ENCODE peak calls at places on chromosomes 3 and 15, in six cellular contexts. One of them, this sample, is unnamed.

GRCh38 chr3:105775368-105775767 is 93.4 kb downstream of the CBLB start:
- DNase-seq in adrenal gland: no peak
- DNase-seq in PC-9: no peak
- DNase-seq in tibial artery: no peak
- DNase-seq in heart right ventricle: no peak
- DNase-seq in upper lobe of left lung: no peak
- DNase-seq in this sample: no peak

GRCh38 chr3:127889976-127890650 is 24.9 kb upstream of the KBTBD12 start:
- DNase-seq in adrenal gland: no peak
- DNase-seq in PC-9: no peak
- DNase-seq in tibial artery: no peak
- DNase-seq in heart right ventricle: no peak
- DNase-seq in upper lobe of left lung: no peak
- DNase-seq in this sample: no peak

GRCh38 chr3:64254443-64254842 is 29.2 kb upstream of the PRICKLE2 start:
- DNase-seq in adrenal gland: no peak
- DNase-seq in PC-9: no peak
- DNase-seq in tibial artery: no peak
- DNase-seq in heart right ventricle: no peak
- DNase-seq in upper lobe of left lung: no peak
- DNase-seq in this sample: no peak

GRCh38 chr3:100106531-100107155 is 7.7 kb downstream of the FILIP1L start:
- DNase-seq in adrenal gland: no peak
- DNase-seq in PC-9: no peak
- DNase-seq in tibial artery: no peak
- DNase-seq in heart right ventricle: no peak
- DNase-seq in upper lobe of left lung: no peak
- DNase-seq in this sample: no peak

GRCh38 chr3:36786921-36787890 is 22.9 kb upstream of the DCLK3 start:
- DNase-seq in adrenal gland: no peak
- DNase-seq in PC-9: no peak
- DNase-seq in tibial artery: peak; percentile 33
- DNase-seq in heart right ventricle: no peak
- DNase-seq in upper lobe of left lung: no peak
- DNase-seq in this sample: no peak

GRCh38 chr3:141656771-141657170 is 81.3 kb upstream of the RNF7 start:
- DNase-seq in adrenal gland: no peak
- DNase-seq in PC-9: no peak
- DNase-seq in tibial artery: no peak
- DNase-seq in heart right ventricle: no peak
- DNase-seq in upper lobe of left lung: no peak
- DNase-seq in this sample: no peak

GRCh38 chr15:26665950-26666921 is 106.6 kb downstream of the GABRB3 start:
- DNase-seq in adrenal gland: no peak
- DNase-seq in PC-9: peak; percentile 1
- DNase-seq in tibial artery: no peak
- DNase-seq in heart right ventricle: no peak
- DNase-seq in upper lobe of left lung: peak; percentile 3
- DNase-seq in this sample: no peak

GRCh38 chr3:94024385-94024784 is 4.0 kb downstream of the STX19 start:
- DNase-seq in adrenal gland: no peak
- DNase-seq in PC-9: no peak
- DNase-seq in tibial artery: no peak
- DNase-seq in heart right ventricle: no peak
- DNase-seq in upper lobe of left lung: no peak
- DNase-seq in this sample: no peak

GRCh38 chr15:50997371-50998051 is 89.0 kb downstream of the AP4E1 start:
- DNase-seq in adrenal gland: no peak
- DNase-seq in PC-9: no peak
- DNase-seq in tibial artery: no peak
- DNase-seq in heart right ventricle: no peak
- DNase-seq in upper lobe of left lung: no peak
- DNase-seq in this sample: no peak

GRCh38 chr3:59512066-59512465 is 462.2 kb upstream of the CFAP20DC start:
- DNase-seq in adrenal gland: no peak
- DNase-seq in PC-9: no peak
- DNase-seq in tibial artery: no peak
- DNase-seq in heart right ventricle: no peak
- DNase-seq in upper lobe of left lung: no peak
- DNase-seq in this sample: no peak

GRCh38 chr3:61865466-61865865 is 304.1 kb downstream of the PTPRG start:
- DNase-seq in adrenal gland: no peak
- DNase-seq in PC-9: no peak
- DNase-seq in tibial artery: no peak
- DNase-seq in heart right ventricle: no peak
- DNase-seq in upper lobe of left lung: no peak
- DNase-seq in this sample: no peak

GRCh38 chr3:114274929-114275328 is 18.9 kb upstream of the TIGIT start:
- DNase-seq in adrenal gland: no peak
- DNase-seq in PC-9: no peak
- DNase-seq in tibial artery: no peak
- DNase-seq in heart right ventricle: no peak
- DNase-seq in upper lobe of left lung: no peak
- DNase-seq in this sample: no peak

GRCh38 chr15:101348643-101349496 is 53.8 kb upstream of the SNRPA1 start:
- DNase-seq in adrenal gland: no peak
- DNase-seq in PC-9: peak; percentile 82
- DNase-seq in tibial artery: no peak
- DNase-seq in heart right ventricle: no peak
- DNase-seq in upper lobe of left lung: no peak
- DNase-seq in this sample: no peak

GRCh38 chr3:126211569-126211968 is 31.2 kb upstream of the ALDH1L1 start:
- DNase-seq in adrenal gland: no peak
- DNase-seq in PC-9: peak; percentile 83
- DNase-seq in tibial artery: no peak
- DNase-seq in heart right ventricle: no peak
- DNase-seq in upper lobe of left lung: no peak
- DNase-seq in this sample: no peak

GRCh38 chr3:126982125-126982521 is 792 bp upstream of the PLXNA1 start:
- DNase-seq in adrenal gland: no peak
- DNase-seq in PC-9: no peak
- DNase-seq in tibial artery: no peak
- DNase-seq in heart right ventricle: no peak
- DNase-seq in upper lobe of left lung: no peak
- DNase-seq in this sample: peak; percentile 83

GRCh38 chr3:134392336-134392983 is 18.2 kb upstream of the AMOTL2 start:
- DNase-seq in adrenal gland: peak; percentile 59
- DNase-seq in PC-9: no peak
- DNase-seq in tibial artery: peak; percentile 73
- DNase-seq in heart right ventricle: peak; percentile 68
- DNase-seq in upper lobe of left lung: no peak
- DNase-seq in this sample: no peak

GRCh38 chr3:50050361-50050760 is 38.4 kb upstream of the RBM5 start:
- DNase-seq in adrenal gland: no peak
- DNase-seq in PC-9: no peak
- DNase-seq in tibial artery: no peak
- DNase-seq in heart right ventricle: no peak
- DNase-seq in upper lobe of left lung: no peak
- DNase-seq in this sample: no peak

GRCh38 chr3:47441796-47442551 is 33.8 kb downstream of the SCAP start:
- DNase-seq in adrenal gland: peak; percentile 84
- DNase-seq in PC-9: no peak
- DNase-seq in tibial artery: no peak
- DNase-seq in heart right ventricle: no peak
- DNase-seq in upper lobe of left lung: no peak
- DNase-seq in this sample: no peak

GRCh38 chr15:74320358-74321247 is 46.8 kb downstream of the CYP11A1 start:
- DNase-seq in adrenal gland: peak; percentile 69
- DNase-seq in PC-9: no peak
- DNase-seq in tibial artery: peak; percentile 62
- DNase-seq in heart right ventricle: peak; percentile 67
- DNase-seq in upper lobe of left lung: no peak
- DNase-seq in this sample: peak; percentile 62

GRCh38 chr3:120341658-120342346 is 7.4 kb downstream of the LRRC58 start:
- DNase-seq in adrenal gland: no peak
- DNase-seq in PC-9: no peak
- DNase-seq in tibial artery: no peak
- DNase-seq in heart right ventricle: no peak
- DNase-seq in upper lobe of left lung: peak; percentile 50
- DNase-seq in this sample: no peak

GRCh38 chr3:43531835-43532234 is 90.0 kb downstream of the ANO10 start:
- DNase-seq in adrenal gland: no peak
- DNase-seq in PC-9: no peak
- DNase-seq in tibial artery: no peak
- DNase-seq in heart right ventricle: no peak
- DNase-seq in upper lobe of left lung: peak; percentile 3
- DNase-seq in this sample: no peak

GRCh38 chr3:164250923-164251322 is 827.4 kb downstream of the SI start:
- DNase-seq in adrenal gland: no peak
- DNase-seq in PC-9: no peak
- DNase-seq in tibial artery: no peak
- DNase-seq in heart right ventricle: no peak
- DNase-seq in upper lobe of left lung: no peak
- DNase-seq in this sample: no peak

GRCh38 chr3:45479627-45480026 is 91.3 kb downstream of the LARS2 start:
- DNase-seq in adrenal gland: no peak
- DNase-seq in PC-9: peak; percentile 51
- DNase-seq in tibial artery: no peak
- DNase-seq in heart right ventricle: no peak
- DNase-seq in upper lobe of left lung: no peak
- DNase-seq in this sample: no peak

GRCh38 chr3:171132873-171133272 is 106.4 kb upstream of the SLC2A2 start:
- DNase-seq in adrenal gland: no peak
- DNase-seq in PC-9: no peak
- DNase-seq in tibial artery: no peak
- DNase-seq in heart right ventricle: no peak
- DNase-seq in upper lobe of left lung: no peak
- DNase-seq in this sample: no peak

GRCh38 chr15:32898991-32899613 is 181.3 kb downstream of the GREM1 start:
- DNase-seq in adrenal gland: no peak
- DNase-seq in PC-9: no peak
- DNase-seq in tibial artery: no peak
- DNase-seq in heart right ventricle: no peak
- DNase-seq in upper lobe of left lung: no peak
- DNase-seq in this sample: no peak

DNA sequence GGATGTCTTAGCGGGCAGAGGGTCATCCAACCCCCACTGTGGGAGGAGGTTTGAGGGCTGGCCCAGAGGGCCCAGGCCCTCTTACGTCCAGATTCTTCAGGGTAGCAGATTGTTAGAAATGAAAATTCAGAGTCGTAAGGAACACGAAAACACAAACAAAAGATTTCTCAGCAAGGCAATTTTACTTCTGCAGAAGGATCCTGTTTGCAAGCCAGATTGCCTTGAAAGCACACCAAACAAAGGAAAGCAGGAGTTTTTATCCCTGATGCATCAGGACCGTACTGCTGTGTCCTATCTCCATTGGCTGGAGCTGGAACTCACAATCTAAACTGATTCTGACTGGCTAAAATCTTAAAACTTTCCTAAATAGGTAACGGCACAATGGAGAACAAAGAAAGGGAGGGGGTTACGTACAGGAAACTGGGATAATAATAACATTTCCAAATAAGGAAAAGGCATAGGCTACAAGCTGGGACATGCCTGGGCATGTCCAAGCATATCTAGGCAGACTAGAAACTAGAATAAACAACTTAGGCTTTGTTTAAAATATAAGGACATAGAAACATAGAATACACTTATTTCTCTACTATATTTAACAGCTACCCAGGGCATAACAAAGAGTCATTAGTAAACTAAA is 97.3 kb upstream of the C2CD4B start:
- DNase-seq in adrenal gland: no peak
- DNase-seq in PC-9: no peak
- DNase-seq in tibial artery: no peak
- DNase-seq in heart right ventricle: no peak
- DNase-seq in upper lobe of left lung: no peak
- DNase-seq in this sample: no peak
- TF ChIP-seq CTCF in adrenal gland: no peak
- TF ChIP-seq CTCF in PC-9: no peak
- TF ChIP-seq CTCF in tibial artery: no peak
- TF ChIP-seq CTCF in heart right ventricle: no peak
- TF ChIP-seq CTCF in upper lobe of left lung: no peak
- TF ChIP-seq CTCF in this sample: no peak

DNA sequence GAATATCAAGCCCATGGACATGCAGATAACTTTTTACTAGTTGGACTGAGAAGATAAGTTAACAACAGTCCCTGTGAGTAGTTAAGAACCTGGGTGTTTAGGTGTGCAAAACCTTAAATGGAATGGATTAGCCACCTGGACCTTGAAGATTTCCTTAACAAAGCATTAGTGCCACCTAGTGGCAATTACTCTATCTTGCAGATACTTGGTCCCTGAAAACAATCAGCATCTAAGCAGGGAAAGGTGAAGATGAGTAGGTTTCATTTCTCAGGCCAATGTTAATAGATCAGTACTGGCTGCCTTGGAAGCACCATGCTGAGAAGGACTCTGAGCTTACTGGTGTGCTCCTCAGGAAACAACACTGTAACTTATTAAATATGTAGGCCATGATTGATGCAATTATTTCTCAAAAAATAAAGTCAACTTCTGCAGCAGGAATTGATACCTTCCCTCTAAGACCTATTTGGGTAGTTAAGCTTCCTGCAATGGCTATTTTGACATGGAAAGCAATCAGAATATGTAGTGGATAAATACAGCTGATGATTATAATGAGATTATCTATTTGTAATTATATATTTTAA is 329.4 kb downstream of the TBC1D5 start:
- DNase-seq in adrenal gland: no peak
- DNase-seq in PC-9: peak; percentile 8
- DNase-seq in tibial artery: no peak
- DNase-seq in heart right ventricle: peak; percentile 8
- DNase-seq in upper lobe of left lung: no peak
- DNase-seq in this sample: peak; percentile 28
- TF ChIP-seq CTCF in adrenal gland: peak; percentile 70
- TF ChIP-seq CTCF in PC-9: peak; percentile 91
- TF ChIP-seq CTCF in tibial artery: peak; percentile 68
- TF ChIP-seq CTCF in heart right ventricle: peak; percentile 84
- TF ChIP-seq CTCF in upper lobe of left lung: peak; percentile 72
- TF ChIP-seq CTCF in this sample: peak; percentile 77

DNA sequence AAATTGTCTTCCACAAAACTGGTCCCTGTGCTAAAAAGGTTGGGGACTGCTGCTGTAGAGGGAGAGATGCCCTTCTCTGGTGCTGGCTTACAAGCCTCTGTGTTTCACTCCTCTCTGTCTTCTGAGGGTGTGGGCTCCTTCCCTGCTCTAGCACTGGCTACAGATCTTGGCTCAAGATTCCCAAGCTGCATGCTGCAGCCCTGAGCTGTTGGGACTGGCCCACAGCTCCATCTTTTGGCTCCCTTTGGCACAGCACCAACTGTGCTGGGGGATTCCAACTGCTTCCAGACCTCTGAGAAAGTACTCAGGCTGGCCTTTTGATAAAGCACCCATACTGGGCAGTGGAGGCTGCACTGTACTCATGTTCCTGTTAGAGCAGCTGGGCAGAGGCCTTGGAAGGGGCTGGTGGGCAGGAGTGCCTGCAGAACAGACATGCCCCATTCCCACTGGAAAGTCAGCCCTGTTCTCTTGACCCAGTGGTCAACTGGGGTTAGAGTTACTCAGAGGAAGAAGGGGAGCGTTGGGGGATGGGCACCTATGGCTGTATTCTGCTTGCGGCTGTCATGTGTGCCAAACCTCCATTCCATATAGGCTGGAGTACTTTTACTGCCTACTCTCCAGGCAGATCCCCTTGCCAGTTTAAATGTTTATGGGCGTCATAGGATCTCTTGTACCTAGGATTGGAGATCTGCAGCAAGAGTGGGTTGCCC is 55.7 kb downstream of the GALK2 start:
- DNase-seq in adrenal gland: no peak
- DNase-seq in PC-9: peak; percentile 5
- DNase-seq in tibial artery: no peak
- DNase-seq in heart right ventricle: no peak
- DNase-seq in upper lobe of left lung: no peak
- DNase-seq in this sample: no peak
- TF ChIP-seq CTCF in adrenal gland: no peak
- TF ChIP-seq CTCF in PC-9: no peak
- TF ChIP-seq CTCF in tibial artery: no peak
- TF ChIP-seq CTCF in heart right ventricle: no peak
- TF ChIP-seq CTCF in upper lobe of left lung: no peak
- TF ChIP-seq CTCF in this sample: peak; percentile 31

GRCh38 chr3:194287977-194288706 is 63.0 kb downstream of the CPN2 start:
- DNase-seq in adrenal gland: peak; percentile 13
- DNase-seq in PC-9: no peak
- DNase-seq in tibial artery: no peak
- DNase-seq in heart right ventricle: no peak
- DNase-seq in upper lobe of left lung: no peak
- DNase-seq in this sample: no peak
- TF ChIP-seq CTCF in adrenal gland: peak; percentile 14
- TF ChIP-seq CTCF in PC-9: no peak
- TF ChIP-seq CTCF in tibial artery: no peak
- TF ChIP-seq CTCF in heart right ventricle: no peak
- TF ChIP-seq CTCF in upper lobe of left lung: no peak
- TF ChIP-seq CTCF in this sample: no peak

This sample was measured in GM13977.